ENCODE peak calls at places on chromosomes 13 and 19, in four cellular contexts. One of them, this sample, is unnamed.

GRCh38 chr19:2797280-2797679 is 12.0 kb downstream of the THOP1 start:
- DNase-seq in H1: no peak
- DNase-seq in adrenal gland: no peak
- DNase-seq in ovary: no peak
- DNase-seq in this sample: no peak

GRCh38 chr19:2123682-2124387 is 27.1 kb downstream of the IZUMO4 start:
- DNase-seq in ovary: no peak
- DNase-seq in adrenal gland: no peak
- DNase-seq in H1: peak
- DNase-seq in this sample: no peak

GRCh38 chr13:29594710-29595379 is 643 bp downstream of the SLC7A1 start:
- DNase-seq in H1: no peak
- DNase-seq in ovary: peak
- DNase-seq in adrenal gland: peak
- DNase-seq in this sample: peak

GRCh38 chr13:40445557-40445990 is 220.9 kb downstream of the FOXO1 start:
- DNase-seq in H1: no peak
- DNase-seq in adrenal gland: peak
- DNase-seq in ovary: peak
- DNase-seq in this sample: no peak

GRCh38 chr19:45215391-45216191 is 29.6 kb downstream of the EXOC3L2 start:
- DNase-seq in ovary: no peak
- DNase-seq in H1: no peak
- DNase-seq in adrenal gland: peak
- DNase-seq in this sample: no peak

GRCh38 chr13:23159205-23159586 is 21.6 kb upstream of the SGCG start:
- DNase-seq in H1: no peak
- DNase-seq in adrenal gland: no peak
- DNase-seq in ovary: no peak
- DNase-seq in this sample: no peak

GRCh38 chr19:48812094-48812929 is 1.5 kb upstream of the BCAT2 start:
- DNase-seq in adrenal gland: peak
- DNase-seq in H1: no peak
- DNase-seq in ovary: peak
- DNase-seq in this sample: peak

GRCh38 chr13:78595819-78596700 is 7.3 kb downstream of the POU4F1 start:
- DNase-seq in ovary: no peak
- DNase-seq in adrenal gland: no peak
- DNase-seq in H1: no peak
- DNase-seq in this sample: no peak

GRCh38 chr13:101520672-101521071 is 68.2 kb downstream of the ITGBL1 start:
- DNase-seq in adrenal gland: no peak
- DNase-seq in ovary: no peak
- DNase-seq in H1: no peak
- DNase-seq in this sample: no peak

GRCh38 chr13:77697208-77698103 is at the start of gene SLAIN1:
- DNase-seq in ovary: peak
- DNase-seq in H1: peak
- DNase-seq in adrenal gland: peak
- DNase-seq in this sample: peak

GRCh38 chr13:110856941-110857835 is 57.7 kb downstream of the ANKRD10 start:
- DNase-seq in ovary: no peak
- DNase-seq in H1: no peak
- DNase-seq in adrenal gland: no peak
- DNase-seq in this sample: no peak

GRCh38 chr13:111043575-111043982 is 71.5 kb upstream of the ARHGEF7 start:
- DNase-seq in adrenal gland: no peak
- DNase-seq in ovary: no peak
- DNase-seq in H1: no peak
- DNase-seq in this sample: no peak

GRCh38 chr13:20828540-20829364 is 55.0 kb upstream of the EEF1AKMT1 start:
- DNase-seq in adrenal gland: no peak
- DNase-seq in ovary: no peak
- DNase-seq in H1: no peak
- DNase-seq in this sample: no peak

GRCh38 chr19:7863971-7864718 is 10.0 kb downstream of the PRR36 start:
- DNase-seq in H1: no peak
- DNase-seq in ovary: peak
- DNase-seq in adrenal gland: no peak
- DNase-seq in this sample: no peak

GRCh38 chr19:30792561-30793505 is 420.6 kb downstream of the ZNF536 start:
- DNase-seq in adrenal gland: no peak
- DNase-seq in H1: no peak
- DNase-seq in ovary: no peak
- DNase-seq in this sample: no peak

GRCh38 chr13:44629465-44630183 is 53.5 kb upstream of the TSC22D1 start:
- DNase-seq in H1: no peak
- DNase-seq in adrenal gland: no peak
- DNase-seq in ovary: no peak
- DNase-seq in this sample: no peak

GRCh38 chr13:26442541-26442940 is 114.9 kb upstream of the WASF3 start:
- DNase-seq in ovary: no peak
- DNase-seq in adrenal gland: no peak
- DNase-seq in H1: no peak
- DNase-seq in this sample: no peak

GRCh38 chr13:31521466-31521865 is 217.9 kb upstream of the RXFP2 start:
- DNase-seq in adrenal gland: no peak
- DNase-seq in ovary: no peak
- DNase-seq in H1: no peak
- DNase-seq in this sample: no peak
- TF ChIP-seq POLR2A in adrenal gland: no peak
- TF ChIP-seq POLR2A in ovary: no peak
- TF ChIP-seq POLR2A in H1: no peak
- TF ChIP-seq POLR2A in this sample: no peak

DNA sequence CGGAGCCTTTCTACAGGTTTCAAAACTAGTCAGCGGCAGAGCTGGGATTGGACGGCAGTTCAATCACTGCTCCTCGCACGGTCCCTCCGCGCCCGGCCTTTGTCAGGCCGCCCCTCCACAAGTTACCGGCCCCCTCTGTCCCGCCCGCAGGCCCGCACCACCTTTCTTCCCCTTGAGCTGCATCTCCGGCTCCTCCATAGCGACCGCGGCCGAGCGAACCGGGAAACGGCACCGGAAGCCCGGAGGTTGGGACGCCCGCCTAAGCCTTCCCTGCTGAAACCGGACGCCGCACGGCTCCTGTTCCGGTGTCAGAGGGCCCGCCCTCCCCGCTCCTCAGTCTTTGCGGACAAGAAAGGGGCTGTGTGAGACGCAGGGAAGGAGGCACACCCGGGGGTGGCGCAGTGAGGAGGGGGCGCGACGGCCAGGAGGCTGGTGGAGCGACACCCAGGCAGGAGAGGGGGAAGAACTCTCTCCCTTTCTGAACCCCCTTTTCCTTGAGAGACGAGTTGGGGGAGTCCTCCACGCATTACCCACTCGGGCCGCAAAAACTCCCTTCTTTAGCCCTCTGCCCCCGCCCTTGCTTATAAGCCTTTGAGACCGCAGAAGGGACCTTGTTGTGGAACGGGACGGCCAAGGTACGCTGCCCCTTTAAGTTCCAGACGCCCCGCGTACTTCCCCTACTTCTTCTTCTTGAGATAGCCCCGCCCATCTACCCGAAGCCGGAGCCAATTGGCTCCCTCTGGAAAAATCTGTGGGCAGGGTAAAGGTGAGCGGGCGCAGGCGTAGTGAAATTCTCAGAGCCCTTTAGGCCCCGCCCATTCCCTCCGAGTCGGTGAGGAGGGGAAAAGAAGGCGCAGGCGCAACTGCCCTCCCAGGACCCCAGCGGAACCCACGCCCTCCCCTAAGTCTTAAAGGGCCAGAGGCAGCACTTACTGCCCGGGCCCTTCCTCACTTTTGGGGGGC is at the start of the genes BORCS8 and RFXANK:
- DNase-seq in H1: peak
- DNase-seq in ovary: peak
- DNase-seq in adrenal gland: peak
- DNase-seq in this sample: peak
- TF ChIP-seq POLR2A in H1: peak
- TF ChIP-seq POLR2A in ovary: peak
- TF ChIP-seq POLR2A in adrenal gland: peak
- TF ChIP-seq POLR2A in this sample: peak

GRCh38 chr19:18833849-18834643 is 2.3 kb downstream of the UPF1 start:
- DNase-seq in ovary: no peak
- DNase-seq in H1: no peak
- DNase-seq in adrenal gland: no peak
- DNase-seq in this sample: no peak
- TF ChIP-seq POLR2A in ovary: no peak
- TF ChIP-seq POLR2A in H1: peak
- TF ChIP-seq POLR2A in adrenal gland: no peak
- TF ChIP-seq POLR2A in this sample: no peak

GRCh38 chr19:51394045-51394836 is 3.9 kb upstream of the C19orf84 start:
- DNase-seq in ovary: peak
- DNase-seq in H1: peak
- DNase-seq in adrenal gland: peak
- DNase-seq in this sample: peak
- TF ChIP-seq POLR2A in ovary: no peak
- TF ChIP-seq POLR2A in H1: peak
- TF ChIP-seq POLR2A in adrenal gland: no peak
- TF ChIP-seq POLR2A in this sample: no peak

This sample was measured in uterus.